ENCODE peak calls at places on chromosomes 12 and 14, in nine cellular contexts. One of them, this sample, is unnamed.
A peak's percentile ranks its signal among the peaks of the same experiment; 100 is the strongest.

GRCh38 chr12:109767991-109768900 is 54.6 kb downstream of the FAM222A start:
- DNase-seq in left cardiac atrium: no peak
- DNase-seq in HuH-7.5: no peak
- DNase-seq in hypothalamus: no peak
- DNase-seq in A172: no peak
- DNase-seq in HTR-8/SVneo: no peak
- DNase-seq in stimulated activated CD8-positive, alpha-beta memory T cell treated with anti-CD3 and anti-CD28 coated beads, Interleukin-7, amount 100 ng/mL, for 1 hour: no peak
- DNase-seq in HFF-Myc: no peak
- DNase-seq in amniotic stem cell: no peak
- DNase-seq in this sample: no peak

GRCh38 chr12:28795306-28795705 is 353.8 kb upstream of the FAR2 start:
- DNase-seq in left cardiac atrium: no peak
- DNase-seq in HuH-7.5: no peak
- DNase-seq in hypothalamus: no peak
- DNase-seq in A172: peak; percentile 19
- DNase-seq in HTR-8/SVneo: no peak
- DNase-seq in stimulated activated CD8-positive, alpha-beta memory T cell treated with anti-CD3 and anti-CD28 coated beads, Interleukin-7, amount 100 ng/mL, for 1 hour: no peak
- DNase-seq in HFF-Myc: no peak
- DNase-seq in amniotic stem cell: no peak
- DNase-seq in this sample: no peak

GRCh38 chr12:127125607-127126259 is 1141.2 kb upstream of the TMEM132C start:
- DNase-seq in left cardiac atrium: no peak
- DNase-seq in HuH-7.5: no peak
- DNase-seq in hypothalamus: no peak
- DNase-seq in A172: peak; percentile 99
- DNase-seq in HTR-8/SVneo: peak; percentile 37
- DNase-seq in stimulated activated CD8-positive, alpha-beta memory T cell treated with anti-CD3 and anti-CD28 coated beads, Interleukin-7, amount 100 ng/mL, for 1 hour: no peak
- DNase-seq in HFF-Myc: peak; percentile 35
- DNase-seq in amniotic stem cell: peak; percentile 67
- DNase-seq in this sample: no peak

GRCh38 chr12:120539303-120539702 is 5.1 kb downstream of the RNF10 start:
- DNase-seq in left cardiac atrium: no peak
- DNase-seq in HuH-7.5: no peak
- DNase-seq in hypothalamus: no peak
- DNase-seq in A172: no peak
- DNase-seq in HTR-8/SVneo: no peak
- DNase-seq in stimulated activated CD8-positive, alpha-beta memory T cell treated with anti-CD3 and anti-CD28 coated beads, Interleukin-7, amount 100 ng/mL, for 1 hour: no peak
- DNase-seq in HFF-Myc: no peak
- DNase-seq in amniotic stem cell: no peak
- DNase-seq in this sample: no peak

GRCh38 chr12:130764073-130764472 is 48.0 kb upstream of the RIMBP2 start:
- DNase-seq in left cardiac atrium: no peak
- DNase-seq in HuH-7.5: no peak
- DNase-seq in hypothalamus: no peak
- DNase-seq in A172: no peak
- DNase-seq in HTR-8/SVneo: no peak
- DNase-seq in stimulated activated CD8-positive, alpha-beta memory T cell treated with anti-CD3 and anti-CD28 coated beads, Interleukin-7, amount 100 ng/mL, for 1 hour: no peak
- DNase-seq in HFF-Myc: peak; percentile 2
- DNase-seq in amniotic stem cell: no peak
- DNase-seq in this sample: no peak

GRCh38 chr14:24095196-24096068 is 1.3 kb downstream of the PCK2 start:
- DNase-seq in left cardiac atrium: peak; percentile 69
- DNase-seq in HuH-7.5: peak; percentile 86
- DNase-seq in hypothalamus: no peak
- DNase-seq in A172: no peak
- DNase-seq in HTR-8/SVneo: no peak
- DNase-seq in stimulated activated CD8-positive, alpha-beta memory T cell treated with anti-CD3 and anti-CD28 coated beads, Interleukin-7, amount 100 ng/mL, for 1 hour: no peak
- DNase-seq in HFF-Myc: peak; percentile 38
- DNase-seq in amniotic stem cell: no peak
- DNase-seq in this sample: no peak

GRCh38 chr12:122839907-122840554 is 4.8 kb downstream of the HIP1R start:
- DNase-seq in left cardiac atrium: no peak
- DNase-seq in HuH-7.5: no peak
- DNase-seq in hypothalamus: peak; percentile 32
- DNase-seq in A172: no peak
- DNase-seq in HTR-8/SVneo: no peak
- DNase-seq in stimulated activated CD8-positive, alpha-beta memory T cell treated with anti-CD3 and anti-CD28 coated beads, Interleukin-7, amount 100 ng/mL, for 1 hour: no peak
- DNase-seq in HFF-Myc: no peak
- DNase-seq in amniotic stem cell: no peak
- DNase-seq in this sample: no peak

GRCh38 chr14:55125403-55125802 is 3.6 kb upstream of the LGALS3 start:
- DNase-seq in left cardiac atrium: no peak
- DNase-seq in HuH-7.5: no peak
- DNase-seq in hypothalamus: no peak
- DNase-seq in A172: peak; percentile 53
- DNase-seq in HTR-8/SVneo: no peak
- DNase-seq in stimulated activated CD8-positive, alpha-beta memory T cell treated with anti-CD3 and anti-CD28 coated beads, Interleukin-7, amount 100 ng/mL, for 1 hour: no peak
- DNase-seq in HFF-Myc: no peak
- DNase-seq in amniotic stem cell: no peak
- DNase-seq in this sample: no peak

GRCh38 chr12:31594681-31595080 is 3.7 kb upstream of the DENND5B start:
- DNase-seq in left cardiac atrium: no peak
- DNase-seq in HuH-7.5: no peak
- DNase-seq in hypothalamus: no peak
- DNase-seq in A172: peak; percentile 63
- DNase-seq in HTR-8/SVneo: peak; percentile 45
- DNase-seq in stimulated activated CD8-positive, alpha-beta memory T cell treated with anti-CD3 and anti-CD28 coated beads, Interleukin-7, amount 100 ng/mL, for 1 hour: no peak
- DNase-seq in HFF-Myc: no peak
- DNase-seq in amniotic stem cell: no peak
- DNase-seq in this sample: no peak

GRCh38 chr14:104757238-104757585 is 4.3 kb downstream of the SIVA1 start:
- DNase-seq in left cardiac atrium: no peak
- DNase-seq in HuH-7.5: no peak
- DNase-seq in hypothalamus: no peak
- DNase-seq in A172: no peak
- DNase-seq in HTR-8/SVneo: no peak
- DNase-seq in stimulated activated CD8-positive, alpha-beta memory T cell treated with anti-CD3 and anti-CD28 coated beads, Interleukin-7, amount 100 ng/mL, for 1 hour: no peak
- DNase-seq in HFF-Myc: no peak
- DNase-seq in amniotic stem cell: no peak
- DNase-seq in this sample: no peak

GRCh38 chr12:110010853-110011835 is 11.9 kb downstream of the ANKRD13A start:
- DNase-seq in left cardiac atrium: no peak
- DNase-seq in HuH-7.5: no peak
- DNase-seq in hypothalamus: no peak
- DNase-seq in A172: no peak
- DNase-seq in HTR-8/SVneo: no peak
- DNase-seq in stimulated activated CD8-positive, alpha-beta memory T cell treated with anti-CD3 and anti-CD28 coated beads, Interleukin-7, amount 100 ng/mL, for 1 hour: no peak
- DNase-seq in HFF-Myc: no peak
- DNase-seq in amniotic stem cell: no peak
- DNase-seq in this sample: no peak

GRCh38 chr12:14836336-14837210 is 6.8 kb downstream of the ART4 start:
- DNase-seq in left cardiac atrium: no peak
- DNase-seq in HuH-7.5: no peak
- DNase-seq in hypothalamus: no peak
- DNase-seq in A172: peak; percentile 80
- DNase-seq in HTR-8/SVneo: peak; percentile 21
- DNase-seq in stimulated activated CD8-positive, alpha-beta memory T cell treated with anti-CD3 and anti-CD28 coated beads, Interleukin-7, amount 100 ng/mL, for 1 hour: no peak
- DNase-seq in HFF-Myc: no peak
- DNase-seq in amniotic stem cell: peak; percentile 61
- DNase-seq in this sample: no peak

GRCh38 chr12:115305867-115306266 is 621.9 kb upstream of the TBX3 start:
- DNase-seq in left cardiac atrium: no peak
- DNase-seq in HuH-7.5: no peak
- DNase-seq in hypothalamus: no peak
- DNase-seq in A172: no peak
- DNase-seq in HTR-8/SVneo: no peak
- DNase-seq in stimulated activated CD8-positive, alpha-beta memory T cell treated with anti-CD3 and anti-CD28 coated beads, Interleukin-7, amount 100 ng/mL, for 1 hour: no peak
- DNase-seq in HFF-Myc: no peak
- DNase-seq in amniotic stem cell: no peak
- DNase-seq in this sample: no peak

GRCh38 chr12:6644903-6645302 is 2.3 kb downstream of the ACRBP start:
- DNase-seq in left cardiac atrium: peak; percentile 41
- DNase-seq in HuH-7.5: no peak
- DNase-seq in hypothalamus: peak; percentile 3
- DNase-seq in A172: no peak
- DNase-seq in HTR-8/SVneo: no peak
- DNase-seq in stimulated activated CD8-positive, alpha-beta memory T cell treated with anti-CD3 and anti-CD28 coated beads, Interleukin-7, amount 100 ng/mL, for 1 hour: no peak
- DNase-seq in HFF-Myc: no peak
- DNase-seq in amniotic stem cell: no peak
- DNase-seq in this sample: no peak

GRCh38 chr12:53481957-53482586 is 17.2 kb downstream of the MAP3K12 start:
- DNase-seq in left cardiac atrium: no peak
- DNase-seq in HuH-7.5: no peak
- DNase-seq in hypothalamus: no peak
- DNase-seq in A172: no peak
- DNase-seq in HTR-8/SVneo: no peak
- DNase-seq in stimulated activated CD8-positive, alpha-beta memory T cell treated with anti-CD3 and anti-CD28 coated beads, Interleukin-7, amount 100 ng/mL, for 1 hour: no peak
- DNase-seq in HFF-Myc: no peak
- DNase-seq in amniotic stem cell: no peak
- DNase-seq in this sample: no peak

GRCh38 chr12:92810370-92810769 is 107.6 kb downstream of the PLEKHG7 start:
- DNase-seq in left cardiac atrium: no peak
- DNase-seq in HuH-7.5: no peak
- DNase-seq in hypothalamus: no peak
- DNase-seq in A172: no peak
- DNase-seq in HTR-8/SVneo: no peak
- DNase-seq in stimulated activated CD8-positive, alpha-beta memory T cell treated with anti-CD3 and anti-CD28 coated beads, Interleukin-7, amount 100 ng/mL, for 1 hour: no peak
- DNase-seq in HFF-Myc: no peak
- DNase-seq in amniotic stem cell: no peak
- DNase-seq in this sample: no peak

GRCh38 chr12:42097971-42098370 is 46.7 kb downstream of the GXYLT1 start:
- DNase-seq in left cardiac atrium: no peak
- DNase-seq in HuH-7.5: no peak
- DNase-seq in hypothalamus: no peak
- DNase-seq in A172: peak; percentile 18
- DNase-seq in HTR-8/SVneo: no peak
- DNase-seq in stimulated activated CD8-positive, alpha-beta memory T cell treated with anti-CD3 and anti-CD28 coated beads, Interleukin-7, amount 100 ng/mL, for 1 hour: no peak
- DNase-seq in HFF-Myc: no peak
- DNase-seq in amniotic stem cell: no peak
- DNase-seq in this sample: no peak

GRCh38 chr12:108482717-108483212 is 32.3 kb upstream of the FICD start:
- DNase-seq in left cardiac atrium: no peak
- DNase-seq in HuH-7.5: no peak
- DNase-seq in hypothalamus: no peak
- DNase-seq in A172: peak; percentile 78
- DNase-seq in HTR-8/SVneo: no peak
- DNase-seq in stimulated activated CD8-positive, alpha-beta memory T cell treated with anti-CD3 and anti-CD28 coated beads, Interleukin-7, amount 100 ng/mL, for 1 hour: no peak
- DNase-seq in HFF-Myc: no peak
- DNase-seq in amniotic stem cell: no peak
- DNase-seq in this sample: no peak

GRCh38 chr12:31234053-31234835 is 91.7 kb downstream of the SINHCAF start:
- DNase-seq in left cardiac atrium: no peak
- DNase-seq in HuH-7.5: no peak
- DNase-seq in hypothalamus: no peak
- DNase-seq in A172: no peak
- DNase-seq in HTR-8/SVneo: no peak
- DNase-seq in stimulated activated CD8-positive, alpha-beta memory T cell treated with anti-CD3 and anti-CD28 coated beads, Interleukin-7, amount 100 ng/mL, for 1 hour: no peak
- DNase-seq in HFF-Myc: no peak
- DNase-seq in amniotic stem cell: no peak
- DNase-seq in this sample: no peak

GRCh38 chr12:4796218-4796617 is 76.0 kb downstream of the GALNT8 start:
- DNase-seq in left cardiac atrium: no peak
- DNase-seq in HuH-7.5: no peak
- DNase-seq in hypothalamus: no peak
- DNase-seq in A172: no peak
- DNase-seq in HTR-8/SVneo: no peak
- DNase-seq in stimulated activated CD8-positive, alpha-beta memory T cell treated with anti-CD3 and anti-CD28 coated beads, Interleukin-7, amount 100 ng/mL, for 1 hour: no peak
- DNase-seq in HFF-Myc: no peak
- DNase-seq in amniotic stem cell: no peak
- DNase-seq in this sample: no peak

GRCh38 chr14:75310295-75311059 is 31.8 kb downstream of the FOS start:
- DNase-seq in left cardiac atrium: peak; percentile 93
- DNase-seq in HuH-7.5: no peak
- DNase-seq in hypothalamus: peak; percentile 95
- DNase-seq in A172: no peak
- DNase-seq in HTR-8/SVneo: no peak
- DNase-seq in stimulated activated CD8-positive, alpha-beta memory T cell treated with anti-CD3 and anti-CD28 coated beads, Interleukin-7, amount 100 ng/mL, for 1 hour: no peak
- DNase-seq in HFF-Myc: no peak
- DNase-seq in amniotic stem cell: peak; percentile 42
- DNase-seq in this sample: no peak

GRCh38 chr12:51208016-51208660 is 9.7 kb downstream of the POU6F1 start:
- DNase-seq in left cardiac atrium: no peak
- DNase-seq in HuH-7.5: no peak
- DNase-seq in hypothalamus: no peak
- DNase-seq in A172: no peak
- DNase-seq in HTR-8/SVneo: no peak
- DNase-seq in stimulated activated CD8-positive, alpha-beta memory T cell treated with anti-CD3 and anti-CD28 coated beads, Interleukin-7, amount 100 ng/mL, for 1 hour: no peak
- DNase-seq in HFF-Myc: no peak
- DNase-seq in amniotic stem cell: no peak
- DNase-seq in this sample: no peak

GRCh38 chr14:76779221-76780057 is 18.2 kb downstream of the VASH1 start:
- DNase-seq in left cardiac atrium: no peak
- DNase-seq in HuH-7.5: no peak
- DNase-seq in hypothalamus: no peak
- DNase-seq in A172: no peak
- DNase-seq in HTR-8/SVneo: no peak
- DNase-seq in stimulated activated CD8-positive, alpha-beta memory T cell treated with anti-CD3 and anti-CD28 coated beads, Interleukin-7, amount 100 ng/mL, for 1 hour: no peak
- DNase-seq in HFF-Myc: no peak
- DNase-seq in amniotic stem cell: no peak
- DNase-seq in this sample: no peak

GRCh38 chr12:46208370-46208769 is 60.5 kb downstream of the SLC38A1 start:
- DNase-seq in left cardiac atrium: no peak
- DNase-seq in HuH-7.5: no peak
- DNase-seq in hypothalamus: no peak
- DNase-seq in A172: no peak
- DNase-seq in HTR-8/SVneo: no peak
- DNase-seq in stimulated activated CD8-positive, alpha-beta memory T cell treated with anti-CD3 and anti-CD28 coated beads, Interleukin-7, amount 100 ng/mL, for 1 hour: no peak
- DNase-seq in HFF-Myc: no peak
- DNase-seq in amniotic stem cell: no peak
- DNase-seq in this sample: no peak

GRCh38 chr14:64266206-64266605 is 28.0 kb downstream of the ESR2 start:
- DNase-seq in left cardiac atrium: no peak
- DNase-seq in HuH-7.5: no peak
- DNase-seq in hypothalamus: no peak
- DNase-seq in A172: peak; percentile 10
- DNase-seq in HTR-8/SVneo: peak; percentile 57
- DNase-seq in stimulated activated CD8-positive, alpha-beta memory T cell treated with anti-CD3 and anti-CD28 coated beads, Interleukin-7, amount 100 ng/mL, for 1 hour: no peak
- DNase-seq in HFF-Myc: peak; percentile 2
- DNase-seq in amniotic stem cell: no peak
- DNase-seq in this sample: no peak

GRCh38 chr12:7327913-7328312 is 24.0 kb downstream of the ACSM4 start:
- DNase-seq in left cardiac atrium: no peak
- DNase-seq in HuH-7.5: no peak
- DNase-seq in hypothalamus: no peak
- DNase-seq in A172: no peak
- DNase-seq in HTR-8/SVneo: no peak
- DNase-seq in stimulated activated CD8-positive, alpha-beta memory T cell treated with anti-CD3 and anti-CD28 coated beads, Interleukin-7, amount 100 ng/mL, for 1 hour: no peak
- DNase-seq in HFF-Myc: no peak
- DNase-seq in amniotic stem cell: no peak
- DNase-seq in this sample: no peak

This sample was measured in cortex of kidney.